ENCODE peak calls at places on chromosomes 13 and 19, in ten cellular contexts. U is omental fat pad; C is thoracic aorta; K is CD4-positive, alpha-beta memory T cell; J is hippocampal formation; Y is activated T-cell treated with anti-CD3 and anti-CD28 coated beads, Interleukin-2, amount 50 U/mL, for 72 hours; Q is Calu3; T is ACHN; E is stimulated activated CD4-positive, alpha-beta T cell treated with anti-CD3 and anti-CD28 coated beads, Interleukin-12 subunit alpha, Interleukin-12 subunit beta, amount 100 ng/mL, for 4 hours; H is adrenal gland. O is an unnamed sample.
A peak's percentile ranks its signal among the peaks of the same experiment; 100 is the strongest.

GRCh38 chr13:39013462-39013861 is 22.8 kb upstream of the STOML3 start:
- DNase-seq in U (no peak), C (no peak), K (no peak), J (no peak), Y (no peak), Q (no peak), T (no peak), E (no peak), H (no peak), O (no peak)

GRCh38 chr13:94860981-94861407 is 148.6 kb upstream of the SOX21 start:
- DNase-seq in U (no peak), C (no peak), K (no peak), J (no peak), Y (no peak), Q (no peak), T (no peak), E (no peak), H (peak; percentile 34), O (no peak)

GRCh38 chr19:21704320-21704719 is 63.1 kb downstream of the ZNF100 start:
- DNase-seq in U (no peak), C (no peak), K (no peak), J (no peak), Y (no peak), Q (no peak), T (no peak), E (no peak), H (no peak), O (no peak)

GRCh38 chr19:34505321-34506025 is 23.9 kb downstream of the WTIP start:
- DNase-seq in U (no peak), C (no peak), K (no peak), J (no peak), Y (no peak), Q (no peak), T (no peak), E (no peak), H (no peak), O (no peak)

GRCh38 chr13:40063743-40064142 is 408.3 kb downstream of the COG6 start:
- DNase-seq in U (no peak), C (no peak), K (no peak), J (no peak), Y (no peak), Q (peak; percentile 4), T (no peak), E (no peak), H (no peak), O (no peak)

GRCh38 chr13:27607125-27607524 is 13.2 kb downstream of the LNX2 start:
- DNase-seq in U (no peak), C (no peak), K (no peak), J (no peak), Y (no peak), Q (peak; percentile 26), T (peak; percentile 73), E (no peak), H (peak; percentile 61), O (no peak)

GRCh38 chr13:84208251-84208650 is 326.0 kb upstream of the SLITRK1 start:
- DNase-seq in U (no peak), C (no peak), K (no peak), J (no peak), Y (no peak), Q (no peak), T (no peak), E (no peak), H (no peak), O (no peak)

GRCh38 chr13:99892189-99892588 is 79.4 kb downstream of the ZIC5 start:
- DNase-seq in U (no peak), C (no peak), K (no peak), J (peak; percentile 65), Y (no peak), Q (no peak), T (no peak), E (no peak), H (no peak), O (no peak)

GRCh38 chr13:46778095-46778494 is 18.9 kb downstream of the ESD start:
- DNase-seq in U (no peak), C (no peak), K (no peak), J (no peak), Y (no peak), Q (no peak), T (no peak), E (no peak), H (no peak), O (no peak)

O was measured in neural crest cell.